ENCODE peak calls at places on chromosomes 6 and 20, in nine cellular contexts. One of them, this sample, is unnamed.

GRCh38 chr20:48921883-48922867 is 664 bp downstream of the ARFGEF2 start:
- DNase-seq in cardiac fibroblast: peak
- DNase-seq in skeletal muscle cell: no peak
- DNase-seq in NCI-H510A treated with DMSO at 0.1 percent for 48 hours: peak
- DNase-seq in naive thymus-derived CD8-positive, alpha-beta T cell: peak
- DNase-seq in GM12865: no peak
- DNase-seq in breast epithelium: no peak
- DNase-seq in fibroblast of the conjunctiva: no peak
- DNase-seq in CD8-positive, alpha-beta memory T cell: no peak
- DNase-seq in this sample: peak

GRCh38 chr6:46090115-46091079 is 39.4 kb upstream of the ENPP4 start:
- DNase-seq in cardiac fibroblast: peak
- DNase-seq in skeletal muscle cell: peak
- DNase-seq in NCI-H510A treated with DMSO at 0.1 percent for 48 hours: peak
- DNase-seq in naive thymus-derived CD8-positive, alpha-beta T cell: peak
- DNase-seq in GM12865: peak
- DNase-seq in breast epithelium: peak
- DNase-seq in fibroblast of the conjunctiva: peak
- DNase-seq in CD8-positive, alpha-beta memory T cell: peak
- DNase-seq in this sample: peak

GRCh38 chr20:48769111-48769879 is 58.5 kb downstream of the PREX1 start:
- DNase-seq in cardiac fibroblast: peak
- DNase-seq in skeletal muscle cell: no peak
- DNase-seq in NCI-H510A treated with DMSO at 0.1 percent for 48 hours: no peak
- DNase-seq in naive thymus-derived CD8-positive, alpha-beta T cell: peak
- DNase-seq in GM12865: peak
- DNase-seq in breast epithelium: no peak
- DNase-seq in fibroblast of the conjunctiva: no peak
- DNase-seq in CD8-positive, alpha-beta memory T cell: peak
- DNase-seq in this sample: peak

GRCh38 chr20:431012-431904 is 23.2 kb downstream of the RBCK1 start:
- DNase-seq in cardiac fibroblast: peak
- DNase-seq in skeletal muscle cell: peak
- DNase-seq in NCI-H510A treated with DMSO at 0.1 percent for 48 hours: peak
- DNase-seq in naive thymus-derived CD8-positive, alpha-beta T cell: no peak
- DNase-seq in GM12865: peak
- DNase-seq in breast epithelium: peak
- DNase-seq in fibroblast of the conjunctiva: peak
- DNase-seq in CD8-positive, alpha-beta memory T cell: peak
- DNase-seq in this sample: peak

GRCh38 chr6:35635601-35636597 is 52.8 kb downstream of the FKBP5 start:
- DNase-seq in cardiac fibroblast: no peak
- DNase-seq in skeletal muscle cell: no peak
- DNase-seq in NCI-H510A treated with DMSO at 0.1 percent for 48 hours: no peak
- DNase-seq in naive thymus-derived CD8-positive, alpha-beta T cell: no peak
- DNase-seq in GM12865: no peak
- DNase-seq in breast epithelium: no peak
- DNase-seq in fibroblast of the conjunctiva: no peak
- DNase-seq in CD8-positive, alpha-beta memory T cell: no peak
- DNase-seq in this sample: no peak

GRCh38 chr6:35178932-35179832 is 34.6 kb upstream of the SCUBE3 start:
- DNase-seq in cardiac fibroblast: no peak
- DNase-seq in skeletal muscle cell: no peak
- DNase-seq in NCI-H510A treated with DMSO at 0.1 percent for 48 hours: no peak
- DNase-seq in naive thymus-derived CD8-positive, alpha-beta T cell: no peak
- DNase-seq in GM12865: peak
- DNase-seq in breast epithelium: no peak
- DNase-seq in fibroblast of the conjunctiva: no peak
- DNase-seq in CD8-positive, alpha-beta memory T cell: no peak
- DNase-seq in this sample: no peak

GRCh38 chr6:104218132-104218531 is 641.6 kb downstream of the HACE1 start:
- DNase-seq in cardiac fibroblast: peak
- DNase-seq in skeletal muscle cell: no peak
- DNase-seq in NCI-H510A treated with DMSO at 0.1 percent for 48 hours: no peak
- DNase-seq in naive thymus-derived CD8-positive, alpha-beta T cell: no peak
- DNase-seq in GM12865: no peak
- DNase-seq in breast epithelium: no peak
- DNase-seq in fibroblast of the conjunctiva: no peak
- DNase-seq in CD8-positive, alpha-beta memory T cell: no peak
- DNase-seq in this sample: no peak

GRCh38 chr6:30885999-30886896 is 1.9 kb downstream of the DDR1 start:
- DNase-seq in cardiac fibroblast: peak
- DNase-seq in skeletal muscle cell: peak
- DNase-seq in NCI-H510A treated with DMSO at 0.1 percent for 48 hours: peak
- DNase-seq in naive thymus-derived CD8-positive, alpha-beta T cell: no peak
- DNase-seq in GM12865: no peak
- DNase-seq in breast epithelium: peak
- DNase-seq in fibroblast of the conjunctiva: no peak
- DNase-seq in CD8-positive, alpha-beta memory T cell: peak
- DNase-seq in this sample: peak

GRCh38 chr20:16747291-16747811 is 807 bp upstream of the OTOR start:
- DNase-seq in cardiac fibroblast: no peak
- DNase-seq in skeletal muscle cell: no peak
- DNase-seq in NCI-H510A treated with DMSO at 0.1 percent for 48 hours: peak
- DNase-seq in naive thymus-derived CD8-positive, alpha-beta T cell: no peak
- DNase-seq in GM12865: no peak
- DNase-seq in breast epithelium: no peak
- DNase-seq in fibroblast of the conjunctiva: no peak
- DNase-seq in CD8-positive, alpha-beta memory T cell: no peak
- DNase-seq in this sample: no peak

GRCh38 chr6:152637422-152638047 is 373 bp upstream of the SYNE1 start:
- DNase-seq in cardiac fibroblast: peak
- DNase-seq in skeletal muscle cell: no peak
- DNase-seq in NCI-H510A treated with DMSO at 0.1 percent for 48 hours: peak
- DNase-seq in naive thymus-derived CD8-positive, alpha-beta T cell: no peak
- DNase-seq in GM12865: no peak
- DNase-seq in breast epithelium: no peak
- DNase-seq in fibroblast of the conjunctiva: no peak
- DNase-seq in CD8-positive, alpha-beta memory T cell: no peak
- DNase-seq in this sample: no peak

GRCh38 chr6:89613790-89614189 is 24.8 kb downstream of the LYRM2 start:
- DNase-seq in cardiac fibroblast: no peak
- DNase-seq in skeletal muscle cell: no peak
- DNase-seq in NCI-H510A treated with DMSO at 0.1 percent for 48 hours: no peak
- DNase-seq in naive thymus-derived CD8-positive, alpha-beta T cell: no peak
- DNase-seq in GM12865: no peak
- DNase-seq in breast epithelium: no peak
- DNase-seq in fibroblast of the conjunctiva: no peak
- DNase-seq in CD8-positive, alpha-beta memory T cell: no peak
- DNase-seq in this sample: no peak

GRCh38 chr6:55820696-55821095 is 54.7 kb downstream of the BMP5 start:
- DNase-seq in cardiac fibroblast: no peak
- DNase-seq in skeletal muscle cell: no peak
- DNase-seq in NCI-H510A treated with DMSO at 0.1 percent for 48 hours: no peak
- DNase-seq in naive thymus-derived CD8-positive, alpha-beta T cell: no peak
- DNase-seq in GM12865: no peak
- DNase-seq in breast epithelium: no peak
- DNase-seq in fibroblast of the conjunctiva: no peak
- DNase-seq in CD8-positive, alpha-beta memory T cell: no peak
- DNase-seq in this sample: no peak

GRCh38 chr6:146785001-146785585 is 186.3 kb downstream of the ADGB start:
- DNase-seq in cardiac fibroblast: peak
- DNase-seq in skeletal muscle cell: no peak
- DNase-seq in NCI-H510A treated with DMSO at 0.1 percent for 48 hours: peak
- DNase-seq in naive thymus-derived CD8-positive, alpha-beta T cell: no peak
- DNase-seq in GM12865: peak
- DNase-seq in breast epithelium: no peak
- DNase-seq in fibroblast of the conjunctiva: peak
- DNase-seq in CD8-positive, alpha-beta memory T cell: peak
- DNase-seq in this sample: peak